ENCODE peak calls at places on chromosomes 6 and 20, in eight cellular contexts. G is K562, V is fibroblast of lung, U is astrocyte of the cerebellum, K is body of pancreas, O is hepatocyte, N is heart right ventricle, R is mucosa of descending colon. A is an unnamed sample.

GRCh38 chr6:6005467-6006427 is 978 bp downstream of the NRN1 start:
- DNase-seq in G (no peak), V (no peak), U (no peak), K (no peak), O (no peak), N (no peak), R (no peak), A (no peak)

GRCh38 chr20:34030453-34030852 is 36.7 kb downstream of the RALY start:
- DNase-seq in G (no peak), V (no peak), U (no peak), K (no peak), O (no peak), N (no peak), R (no peak), A (no peak)

GRCh38 chr20:41508335-41508734 is 109.8 kb downstream of the CHD6 start:
- DNase-seq in G (no peak), V (no peak), U (no peak), K (no peak), O (no peak), N (no peak), R (no peak), A (no peak)

GRCh38 chr20:32336918-32337347 is 21.2 kb upstream of the ASXL1 start:
- DNase-seq in G (peak; percentile 62), V (peak; percentile 30), U (no peak), K (no peak), O (peak; percentile 65), N (no peak), R (no peak), A (peak; percentile 59)

GRCh38 chr20:41223112-41223511 is 85.8 kb downstream of the PLCG1 start:
- DNase-seq in G (no peak), V (peak; percentile 59), U (no peak), K (no peak), O (no peak), N (no peak), R (no peak), A (no peak)

GRCh38 chr6:30885481-30885998 is 1.2 kb downstream of the DDR1 start:
- DNase-seq in G (peak; percentile 36), V (peak; percentile 32), U (no peak), K (peak; percentile 66), O (peak; percentile 77), N (no peak), R (no peak), A (peak; percentile 30)

GRCh38 chr20:34951652-34952051 is 4.0 kb downstream of the GSS start:
- DNase-seq in G (no peak), V (no peak), U (peak; percentile 76), K (no peak), O (no peak), N (peak; percentile 39), R (no peak), A (no peak)

GRCh38 chr6:149235130-149235561 is 82.4 kb upstream of the TAB2 start:
- DNase-seq in G (peak; percentile 31), V (peak; percentile 95), U (peak; percentile 58), K (peak; percentile 84), O (peak; percentile 30), N (no peak), R (no peak), A (peak; percentile 92)

GRCh38 chr6:117338567-117338966 is 73.2 kb downstream of the VGLL2 start:
- DNase-seq in G (no peak), V (no peak), U (no peak), K (no peak), O (no peak), N (peak; percentile 17), R (no peak), A (no peak)

GRCh38 chr6:33273924-33274902 is 2.3 kb downstream of the RPS18 start:
- DNase-seq in G (peak; percentile 34), V (no peak), U (no peak), K (no peak), O (no peak), N (no peak), R (no peak), A (no peak)

GRCh38 chr6:161829186-161829794 is 555.4 kb upstream of the AGPAT4 start:
- DNase-seq in G (no peak), V (peak; percentile 13), U (peak; percentile 35), K (no peak), O (no peak), N (no peak), R (no peak), A (no peak)

GRCh38 chr6:110875548-110876169 is 1.1 kb downstream of the AMD1 start:
- DNase-seq in G (peak; percentile 56), V (peak; percentile 37), U (no peak), K (peak; percentile 66), O (peak; percentile 76), N (peak; percentile 61), R (peak; percentile 82), A (no peak)

GRCh38 chr20:10040070-10040970 is 5.5 kb downstream of the ANKEF1 start:
- DNase-seq in G (peak; percentile 9), V (peak; percentile 79), U (peak; percentile 33), K (no peak), O (no peak), N (no peak), R (no peak), A (peak; percentile 47)

GRCh38 chr20:24469116-24470030 is at the start of gene SYNDIG1:
- DNase-seq in G (no peak), V (peak; percentile 19), U (no peak), K (no peak), O (peak; percentile 58), N (peak; percentile 54), R (no peak), A (no peak)

GRCh38 chr6:34179106-34179720 is 33.3 kb upstream of the GRM4 start:
- DNase-seq in G (no peak), V (no peak), U (no peak), K (no peak), O (no peak), N (no peak), R (no peak), A (no peak)

GRCh38 chr20:19615629-19616028 is 142.4 kb upstream of the RIN2 start:
- DNase-seq in G (no peak), V (no peak), U (no peak), K (no peak), O (no peak), N (no peak), R (no peak), A (no peak)

DNA sequence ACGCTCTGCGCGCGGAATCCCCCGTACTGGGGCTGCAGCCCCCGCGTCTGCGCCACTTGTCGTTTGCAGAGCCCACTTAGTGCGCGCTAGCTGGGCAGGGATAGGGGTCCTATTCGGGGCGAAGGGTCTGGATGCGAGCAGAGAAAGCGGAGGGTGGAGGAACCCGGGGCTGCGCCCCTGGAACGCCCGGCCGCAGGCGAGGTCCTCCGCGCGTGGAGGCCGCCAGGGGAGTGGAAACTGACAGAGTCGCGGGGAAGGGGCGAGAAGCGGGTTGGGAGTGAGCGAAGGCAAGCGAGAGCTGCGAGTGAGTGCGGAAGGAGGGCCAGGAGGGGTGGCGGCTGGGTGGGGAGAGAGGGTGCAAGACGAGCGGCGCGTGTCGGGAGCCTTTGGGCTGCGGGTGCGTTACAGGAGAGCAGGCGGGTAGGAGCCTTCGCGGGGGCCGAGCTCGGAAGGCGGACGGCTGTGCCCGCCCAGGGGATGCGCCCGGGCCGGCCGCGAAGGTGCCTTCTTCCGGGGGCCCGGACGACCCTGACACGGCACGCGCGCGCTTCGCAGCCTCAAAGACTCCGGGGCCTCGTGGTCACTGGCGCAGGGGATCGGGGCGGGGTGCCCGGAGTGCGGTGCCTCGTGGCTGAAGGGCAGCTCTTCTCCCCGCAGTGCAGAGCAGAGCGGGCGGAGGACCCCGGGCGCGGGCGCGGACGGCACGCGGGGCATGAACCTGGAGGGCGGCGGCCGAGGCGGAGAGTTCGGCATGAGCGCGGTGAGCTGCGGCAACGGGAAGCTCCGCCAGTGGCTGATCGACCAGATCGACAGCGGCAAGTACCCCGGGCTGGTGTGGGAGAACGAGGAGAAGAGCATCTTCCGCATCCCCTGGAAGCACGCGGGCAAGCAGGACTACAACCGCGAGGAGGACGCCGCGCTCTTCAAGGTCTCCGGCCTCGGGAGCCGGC is 1.2 kb downstream of the IRF4 start:
- DNase-seq in G (no peak), V (peak; percentile 6), U (no peak), K (no peak), O (no peak), N (no peak), R (no peak), A (no peak)
- H3K4me3 ChIP-seq in G (no peak overlapping the region), V (no peak overlapping the region), U (no peak overlapping the region), K (no peak overlapping the region), O (peak overlapping the region; percentile 13), N (peak overlapping the region; percentile 43), R (peak overlapping the region; percentile 12), A (no peak overlapping the region)

DNA sequence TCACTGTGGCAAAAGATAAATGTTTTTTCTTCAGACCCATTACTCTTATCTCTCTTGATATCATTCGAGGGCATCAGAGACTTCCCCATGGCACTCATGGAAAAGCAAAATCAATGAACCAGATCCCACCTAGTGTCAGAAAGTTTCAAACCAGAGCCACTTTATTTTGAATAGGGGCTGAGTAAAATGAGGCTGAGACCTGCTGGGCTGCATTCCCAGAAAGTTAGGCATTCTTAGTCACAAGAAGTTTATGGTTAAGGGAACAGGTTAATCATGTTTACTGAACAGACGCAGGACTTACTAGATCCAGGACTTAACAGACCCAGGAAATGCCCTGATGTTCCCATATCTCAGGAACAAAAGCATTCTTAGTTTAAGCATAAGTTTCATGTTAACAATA is 369.9 kb downstream of the BTBD3 start:
- DNase-seq in G (no peak), V (no peak), U (no peak), K (no peak), O (peak; percentile 5), N (no peak), R (no peak), A (no peak)
- TF ChIP-seq CTCF in G (no peak), V (no peak), U (peak; percentile 10), K (peak; percentile 21), O (peak; percentile 30), N (no peak), R (no peak), A (no peak)

DNA sequence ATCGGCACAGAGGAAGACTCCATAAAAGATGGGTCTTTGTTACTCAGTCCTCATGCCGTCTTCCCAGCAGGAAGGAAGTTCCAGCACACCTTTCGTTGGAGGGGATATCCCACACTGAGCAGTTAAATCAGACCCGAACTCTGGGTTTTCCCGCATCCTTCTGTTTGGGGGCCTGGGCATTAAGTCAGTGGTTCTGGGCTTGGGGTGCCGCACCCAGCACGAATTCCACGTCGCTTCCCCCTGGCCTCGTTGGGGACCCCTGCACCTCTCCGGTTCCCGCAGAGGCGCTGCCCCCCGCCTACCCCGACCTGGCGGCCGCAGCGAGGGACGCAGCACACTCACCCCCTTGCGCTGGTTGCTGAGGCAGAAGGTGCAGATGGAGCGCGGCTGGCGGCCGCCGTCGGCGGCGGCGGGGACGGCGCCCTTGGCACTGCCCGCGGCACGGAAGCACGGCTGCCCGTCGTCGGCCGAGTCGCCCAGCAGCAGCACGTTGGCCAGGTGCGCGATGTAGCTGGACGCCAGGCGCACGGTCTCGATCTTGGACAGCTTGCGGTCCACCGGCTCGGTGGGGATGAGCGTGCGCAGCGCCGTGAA is 641 bp downstream of the TCF15 start:
- DNase-seq in G (no peak), V (no peak), U (no peak), K (no peak), O (no peak), N (no peak), R (no peak), A (no peak)
- H3K4me3 ChIP-seq in G (peak overlapping the region; percentile 42), V (no peak overlapping the region), U (no peak overlapping the region), K (no peak overlapping the region), O (no peak overlapping the region), N (peak overlapping the region; percentile 77), R (no peak overlapping the region), A (no peak overlapping the region)

DNA sequence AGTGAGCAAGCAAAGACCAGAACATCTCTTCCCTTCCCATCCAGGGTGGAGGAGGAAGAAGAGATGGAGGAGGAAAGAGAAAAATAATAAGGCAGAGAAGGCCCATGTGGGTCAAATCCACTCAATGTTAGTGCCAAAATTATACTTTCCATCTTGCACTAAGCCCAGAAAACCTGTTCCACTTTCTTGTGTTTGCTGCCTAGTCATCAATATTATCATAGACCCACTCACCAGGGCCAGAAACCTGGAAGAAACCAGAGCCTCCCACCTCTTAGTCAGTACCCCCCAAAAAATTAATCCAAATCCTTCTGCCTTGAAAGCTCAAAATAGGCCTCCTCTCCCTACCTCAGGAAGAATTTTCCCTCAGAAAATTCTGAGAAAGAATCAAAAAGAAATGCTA is 171.1 kb downstream of the SOD2 start:
- DNase-seq in G (no peak), V (no peak), U (no peak), K (no peak), O (no peak), N (no peak), R (no peak), A (no peak)
- TF ChIP-seq CTCF in G (no peak), V (no peak), U (no peak), K (no peak), O (no peak), N (no peak), R (no peak), A (no peak)